ENCODE peak calls at places on chromosomes 4 and X, in eight cellular contexts. D, B, I, S, C, G, F and V are unnamed samples.

GRCh38 chr4:130849985-130850632 is 1754.2 kb downstream of the C4orf33 start:
- DNase-seq in D (no peak), B (no peak), I (no peak), S (no peak), C (no peak), G (no peak), F (no peak), V (no peak)

GRCh38 chrX:39242187-39242586 is 440.9 kb downstream of the MID1IP1 start:
- DNase-seq in D (peak; percentile 73), B (peak; percentile 69), I (peak; percentile 12), S (peak; percentile 36), C (peak; percentile 24), G (no peak), F (no peak), V (no peak)

GRCh38 chr4:682490-683172 is 6.3 kb downstream of the SLC49A3 start:
- DNase-seq in D (no peak), B (peak; percentile 97), I (no peak), S (peak; percentile 10), C (no peak), G (no peak), F (no peak), V (no peak)

GRCh38 chrX:111616786-111617185 is 64.2 kb upstream of the ALG13 start:
- DNase-seq in D (no peak), B (no peak), I (no peak), S (no peak), C (no peak), G (no peak), F (no peak), V (no peak)

GRCh38 chr4:79212311-79212710 is 113.5 kb downstream of the NAA11 start:
- DNase-seq in D (no peak), B (no peak), I (no peak), S (no peak), C (no peak), G (no peak), F (no peak), V (no peak)

GRCh38 chrX:19751068-19751467 is 136.3 kb downstream of the SH3KBP1 start:
- DNase-seq in D (peak; percentile 62), B (no peak), I (no peak), S (no peak), C (no peak), G (no peak), F (no peak), V (no peak)

GRCh38 chr4:128940966-128941365 is 131.5 kb downstream of the JADE1 start:
- DNase-seq in D (no peak), B (no peak), I (no peak), S (no peak), C (no peak), G (no peak), F (no peak), V (no peak)

GRCh38 chr4:78002260-78002659 is 54.9 kb upstream of the FRAS1 start:
- DNase-seq in D (no peak), B (no peak), I (no peak), S (no peak), C (no peak), G (no peak), F (no peak), V (no peak)

GRCh38 chr4:38044060-38044459 is 83.9 kb downstream of the PTTG2 start:
- DNase-seq in D (no peak), B (no peak), I (no peak), S (no peak), C (no peak), G (no peak), F (no peak), V (no peak)

GRCh38 chrX:101686574-101686973 is 26.9 kb upstream of the ARMCX2 start:
- DNase-seq in D (no peak), B (no peak), I (no peak), S (no peak), C (no peak), G (no peak), F (no peak), V (no peak)

GRCh38 chrX:92247076-92247475 is 467.9 kb downstream of the PCDH11X start:
- DNase-seq in D (no peak), B (no peak), I (no peak), S (no peak), C (no peak), G (no peak), F (no peak), V (no peak)

GRCh38 chrX:65697915-65698796 is 30.7 kb downstream of the MSN start:
- DNase-seq in D (no peak), B (no peak), I (peak; percentile 79), S (no peak), C (no peak), G (no peak), F (no peak), V (no peak)

GRCh38 chr4:100574607-100575006 is 56.8 kb upstream of the EMCN start:
- DNase-seq in D (no peak), B (no peak), I (no peak), S (no peak), C (no peak), G (no peak), F (no peak), V (no peak)

GRCh38 chrX:21490341-21490740 is 116.1 kb downstream of the CNKSR2 start:
- DNase-seq in D (no peak), B (peak; percentile 2), I (no peak), S (no peak), C (no peak), G (no peak), F (no peak), V (no peak)

GRCh38 chr4:14345356-14345775 is 656.9 kb upstream of the CPEB2 start:
- DNase-seq in D (no peak), B (no peak), I (no peak), S (no peak), C (no peak), G (peak; percentile 14), F (no peak), V (no peak)

GRCh38 chr4:120826853-120827252 is 95.7 kb downstream of the PRDM5 start:
- DNase-seq in D (no peak), B (no peak), I (no peak), S (no peak), C (no peak), G (no peak), F (no peak), V (no peak)

GRCh38 chr4:177283167-177283566 is 26.5 kb upstream of the NEIL3 start:
- DNase-seq in D (no peak), B (no peak), I (no peak), S (no peak), C (no peak), G (no peak), F (peak; percentile 37), V (no peak)

GRCh38 chrX:19746919-19747671 is 140.3 kb downstream of the SH3KBP1 start:
- DNase-seq in D (no peak), B (peak; percentile 11), I (no peak), S (no peak), C (no peak), G (no peak), F (no peak), V (no peak)

GRCh38 chrX:63506320-63506719 is 155.2 kb upstream of the SPIN4 start:
- DNase-seq in D (no peak), B (peak; percentile 53), I (no peak), S (no peak), C (no peak), G (no peak), F (no peak), V (no peak)

GRCh38 chr4:121658125-121658524 is 38.7 kb downstream of the ANXA5 start:
- DNase-seq in D (no peak), B (no peak), I (no peak), S (no peak), C (no peak), G (no peak), F (no peak), V (no peak)

GRCh38 chrX:100625985-100626491 is 10.6 kb downstream of the TSPAN6 start:
- DNase-seq in D (no peak), B (no peak), I (peak; percentile 6), S (no peak), C (no peak), G (no peak), F (no peak), V (no peak)

GRCh38 chr4:74056114-74056857 is 17.8 kb upstream of the CXCL3 start:
- DNase-seq in D (no peak), B (peak; percentile 45), I (no peak), S (no peak), C (no peak), G (no peak), F (no peak), V (no peak)

GRCh38 chr4:61194601-61195000 is 5.5 kb upstream of the ADGRL3 start:
- DNase-seq in D (no peak), B (no peak), I (no peak), S (no peak), C (no peak), G (no peak), F (no peak), V (no peak)

GRCh38 chr4:78119698-78120097 is 62.6 kb downstream of the FRAS1 start:
- DNase-seq in D (no peak), B (no peak), I (no peak), S (no peak), C (no peak), G (no peak), F (no peak), V (no peak)

GRCh38 chr4:2923678-2924173 is 39.5 kb downstream of the NOP14 start:
- DNase-seq in D (no peak), B (no peak), I (no peak), S (no peak), C (no peak), G (no peak), F (no peak), V (peak; percentile 49)

GRCh38 chr4:88101165-88101564 is 57.3 kb downstream of the ABCG2 start:
- DNase-seq in D (no peak), B (no peak), I (no peak), S (no peak), C (no peak), G (no peak), F (no peak), V (no peak)

GRCh38 chrX:152960115-152960514 is 33.8 kb downstream of the PNMA5 start:
- DNase-seq in D (no peak), B (no peak), I (no peak), S (no peak), C (no peak), G (no peak), F (no peak), V (no peak)

GRCh38 chr4:73929285-73929684 is 52.5 kb downstream of the PF4 start:
- DNase-seq in D (no peak), B (no peak), I (no peak), S (no peak), C (no peak), G (no peak), F (no peak), V (no peak)

GRCh38 chr4:128793859-128794667 is 15.4 kb upstream of the JADE1 start:
- DNase-seq in D (no peak), B (no peak), I (no peak), S (no peak), C (no peak), G (no peak), F (no peak), V (no peak)

GRCh38 chr4:4641661-4642180 is 99.9 kb upstream of the STX18 start:
- DNase-seq in D (peak; percentile 79), B (no peak), I (no peak), S (no peak), C (no peak), G (no peak), F (no peak), V (no peak)

GRCh38 chrX:30971761-30972603 is 82.9 kb upstream of the TAB3 start:
- DNase-seq in D (peak; percentile 66), B (peak; percentile 83), I (no peak), S (peak; percentile 18), C (peak; percentile 48), G (peak; percentile 19), F (no peak), V (no peak)

GRCh38 chrX:15073313-15073712 is 196.6 kb downstream of the ASB9 start:
- DNase-seq in D (no peak), B (no peak), I (no peak), S (no peak), C (no peak), G (no peak), F (no peak), V (no peak)

GRCh38 chr4:182806259-182807252 is 110.6 kb downstream of the DCTD start:
- DNase-seq in D (peak; percentile 97), B (peak; percentile 80), I (peak; percentile 36), S (peak; percentile 80), C (peak; percentile 86), G (peak; percentile 32), F (no peak), V (no peak)

GRCh38 chr4:139809207-139810157 is 143.9 kb downstream of the MGST2 start:
- DNase-seq in D (no peak), B (no peak), I (no peak), S (no peak), C (no peak), G (no peak), F (no peak), V (no peak)